ENCODE peak calls at places on chromosomes 6 and 20, in five cellular contexts. S is astrocyte, T is fibroblast of lung, I is HCT116, K is K562. O is an unnamed sample.

GRCh38 chr6:37630281-37630799 is 67.3 kb downstream of the MDGA1 start:
- DNase-seq in S (peak), T (peak), I (peak), K (no peak), O (no peak)

GRCh38 chr20:2749951-2750342 is 50.5 kb downstream of the CPXM1 start:
- DNase-seq in S (no peak), T (no peak), I (no peak), K (no peak), O (no peak)

GRCh38 chr6:161088676-161089328 is 97.2 kb downstream of the MAP3K4 start:
- DNase-seq in S (peak), T (peak), I (no peak), K (no peak), O (peak)

GRCh38 chr20:48191200-48191599 is 405.9 kb upstream of the SULF2 start:
- DNase-seq in S (peak), T (no peak), I (no peak), K (no peak), O (no peak)

GRCh38 chr6:139883776-139884175 is 509.3 kb upstream of the CITED2 start:
- DNase-seq in S (peak), T (no peak), I (no peak), K (no peak), O (no peak)

GRCh38 chr6:130849501-130850039 is 22.4 kb downstream of the SMLR1 start:
- DNase-seq in S (no peak), T (no peak), I (no peak), K (no peak), O (peak)

GRCh38 chr6:37259191-37259590 is 1.2 kb upstream of the TMEM217 start:
- DNase-seq in S (no peak), T (no peak), I (no peak), K (no peak), O (no peak)

GRCh38 chr20:17928633-17929311 is 39.8 kb downstream of the SNX5 start:
- DNase-seq in S (no peak), T (no peak), I (no peak), K (no peak), O (no peak)

GRCh38 chr6:121482004-121482693 is 46.7 kb downstream of the GJA1 start:
- DNase-seq in S (peak), T (peak), I (peak), K (no peak), O (no peak)

GRCh38 chr20:41418739-41419293 is 52.2 kb upstream of the EMILIN3 start:
- DNase-seq in S (no peak), T (no peak), I (no peak), K (no peak), O (no peak)

GRCh38 chr20:59120491-59120890 is 43.1 kb upstream of the ZNF831 start:
- DNase-seq in S (no peak), T (no peak), I (no peak), K (no peak), O (no peak)

GRCh38 chr6:106659859-106660258 is 30.5 kb downstream of the QRSL1 start:
- DNase-seq in S (no peak), T (no peak), I (no peak), K (no peak), O (no peak)

GRCh38 chr6:119179842-119180241 is 101.4 kb upstream of the FAM184A start:
- DNase-seq in S (peak), T (no peak), I (no peak), K (no peak), O (no peak)

GRCh38 chr6:169172946-169173345 is 80.7 kb downstream of the THBS2 start:
- DNase-seq in S (no peak), T (peak), I (no peak), K (no peak), O (no peak)

GRCh38 chr20:3251806-3252205 is 12.8 kb upstream of the SLC4A11 start:
- DNase-seq in S (peak), T (peak), I (no peak), K (no peak), O (no peak)

GRCh38 chr6:3263091-3263490 is 4.3 kb downstream of the PSMG4 start:
- DNase-seq in S (no peak), T (no peak), I (no peak), K (no peak), O (no peak)

GRCh38 chr6:101392561-101393230 is 812 bp upstream of the GRIK2 start:
- DNase-seq in S (no peak), T (no peak), I (no peak), K (no peak), O (peak)

GRCh38 chr6:101393291-101394251 is at the start of gene GRIK2:
- DNase-seq in S (peak), T (no peak), I (no peak), K (peak), O (peak)

GRCh38 chr6:101396552-101397173 is 3.2 kb downstream of the GRIK2 start:
- DNase-seq in S (peak), T (peak), I (no peak), K (peak), O (peak)

GRCh38 chr6:101397199-101397598 is 3.7 kb downstream of the GRIK2 start:
- DNase-seq in S (peak), T (peak), I (no peak), K (no peak), O (peak)

DNA sequence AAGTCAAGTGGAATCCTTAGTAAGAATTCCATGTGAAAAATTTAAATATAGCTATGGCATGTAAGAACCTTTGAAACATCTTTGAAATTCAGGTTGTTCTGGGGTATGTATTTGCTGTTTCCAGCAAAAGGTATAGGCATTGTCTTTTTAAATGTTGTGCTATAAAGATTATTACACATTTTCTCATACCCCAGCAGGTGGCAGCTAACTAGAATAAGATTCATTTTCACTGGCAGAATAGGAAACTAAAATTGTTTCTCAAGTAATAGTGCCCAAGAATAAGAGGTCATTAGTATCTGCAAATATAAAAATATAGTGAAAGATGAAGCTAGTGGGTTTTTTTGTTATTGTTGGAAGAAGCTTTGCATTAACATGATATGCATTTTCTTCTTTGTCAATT is 1.8 kb downstream of the GRIK2 start:
- DNase-seq in S (no peak), T (no peak), I (no peak), K (no peak), O (peak)
- TF ChIP-seq CTCF in S (peak), T (no peak), I (peak), K (no peak), O (peak)

GRCh38 chr6:43247115-43247999 is 4.1 kb downstream of the TTBK1 start:
- DNase-seq in S (no peak), T (peak), I (peak), K (peak), O (peak)
- TF ChIP-seq EZH2 in S (peak), T (no peak), I (no peak), K (no peak), O (no peak)

GRCh38 chr6:4396032-4396431 is 260.7 kb upstream of the ECI2 start:
- DNase-seq in S (no peak), T (no peak), I (no peak), K (no peak), O (no peak)

GRCh38 chr6:4395386-4395785 is 260.0 kb upstream of the ECI2 start:
- DNase-seq in S (no peak), T (no peak), I (no peak), K (no peak), O (no peak)

GRCh38 chr6:4397307-4397706 is 261.9 kb upstream of the ECI2 start:
- DNase-seq in S (no peak), T (no peak), I (no peak), K (no peak), O (no peak)

GRCh38 chr6:4398806-4399205 is 263.4 kb upstream of the ECI2 start:
- DNase-seq in S (no peak), T (no peak), I (no peak), K (no peak), O (no peak)

DNA sequence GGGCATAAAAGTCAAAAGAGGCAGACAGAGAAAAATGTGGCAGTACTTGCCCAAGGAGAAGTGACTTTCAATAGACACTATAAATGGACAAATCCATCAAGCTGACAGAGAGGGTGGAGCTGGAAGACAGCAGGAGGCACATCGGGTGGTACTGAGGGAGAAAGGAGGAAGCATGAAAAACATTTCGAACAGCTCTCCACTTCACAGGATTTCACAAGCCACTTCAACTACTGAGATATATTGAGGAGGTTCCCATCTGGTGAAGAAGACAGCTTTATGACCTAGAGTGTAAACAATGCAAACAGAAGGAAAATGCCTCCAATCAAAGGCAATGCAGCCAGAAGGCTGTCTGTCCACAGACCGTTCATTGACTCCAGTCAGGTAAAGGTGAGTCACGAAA is 259.4 kb upstream of the ECI2 start:
- DNase-seq in S (no peak), T (no peak), I (no peak), K (no peak), O (peak)
- H3K27ac ChIP-seq in S (no peak), T (no peak), I (no peak), K (no peak), O (no peak)

GRCh38 chr6:125945378-125946141 is 11.0 kb upstream of the HINT3 start:
- DNase-seq in S (peak), T (peak), I (no peak), K (peak), O (peak)
- TF ChIP-seq CTCF in S (no peak), T (no peak), I (no peak), K (no peak), O (no peak)

DNA sequence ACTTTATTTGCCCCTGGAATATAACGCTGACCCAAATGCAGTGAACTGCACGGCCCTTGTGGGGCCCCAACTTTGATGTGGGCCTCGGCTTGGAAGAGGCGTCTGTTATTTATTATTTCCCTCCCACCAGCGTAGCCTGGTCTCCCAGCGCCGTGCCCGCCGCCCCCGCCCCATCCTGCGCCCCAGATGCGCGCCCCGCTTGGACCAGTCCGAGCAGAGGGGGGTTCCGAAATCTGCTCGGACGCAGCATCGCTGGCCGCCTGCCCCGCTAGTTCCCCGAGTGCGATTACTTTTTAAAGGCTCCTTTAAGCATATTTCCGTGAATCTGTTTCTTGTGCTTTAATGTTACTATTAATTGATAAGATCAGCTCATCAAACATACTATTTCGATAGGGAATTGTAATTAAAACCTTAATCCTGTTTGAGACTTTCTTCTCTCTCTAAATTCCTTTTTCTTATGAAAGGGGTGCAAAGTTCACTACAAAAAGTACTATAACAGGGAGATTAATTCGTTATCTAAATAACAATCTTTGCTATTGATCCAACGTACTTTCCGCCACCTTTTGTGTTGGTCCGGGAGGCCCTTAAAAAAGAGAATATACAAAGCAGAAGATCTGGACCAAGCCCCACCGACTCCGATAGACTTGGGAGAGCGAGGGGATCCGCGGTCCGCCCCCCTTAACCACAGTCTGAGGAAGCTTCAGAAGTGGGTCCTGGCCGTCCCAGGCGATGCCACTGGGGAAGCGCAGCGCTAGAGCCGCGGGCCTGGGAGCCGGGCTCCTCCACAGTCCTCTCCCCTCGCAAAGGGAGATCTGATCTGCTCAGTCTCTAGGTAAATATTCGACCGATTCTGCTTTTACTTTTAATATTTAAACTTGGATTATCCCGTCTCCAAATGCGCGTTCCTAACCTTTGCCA is 10.1 kb downstream of the POU3F2 start:
- DNase-seq in S (peak), T (no peak), I (no peak), K (no peak), O (peak)
- TF ChIP-seq EZH2 in S (no peak), T (peak), I (no peak), K (no peak), O (no peak)

GRCh38 chr20:62666736-62667529 is 24.6 kb downstream of the SLCO4A1 start:
- DNase-seq in S (peak), T (no peak), I (no peak), K (no peak), O (peak)
- H3K27ac ChIP-seq in S (no peak), T (no peak), I (peak), K (no peak), O (no peak)

DNA sequence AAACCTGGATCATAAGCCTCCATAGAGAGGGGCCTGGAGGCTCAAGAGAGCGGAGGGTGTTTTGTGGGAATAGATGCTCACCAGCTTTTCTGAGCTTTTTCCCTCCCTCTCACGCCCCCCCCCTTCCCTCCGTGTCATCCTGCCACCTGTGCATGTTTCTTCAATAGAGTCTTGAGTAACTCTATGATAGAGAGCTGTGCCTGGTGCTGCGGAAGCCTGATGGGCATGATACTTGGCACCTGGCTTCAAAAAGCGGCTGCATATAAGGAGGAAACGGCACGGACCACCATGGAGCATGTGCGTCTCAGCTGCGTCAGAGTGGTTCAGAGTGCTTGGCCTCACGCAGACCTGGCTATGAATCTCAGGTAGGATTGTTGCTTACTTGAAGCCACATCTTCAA is 198.9 kb downstream of the CDH4 start:
- DNase-seq in S (no peak), T (no peak), I (no peak), K (no peak), O (no peak)
- TF ChIP-seq CTCF in S (no peak), T (no peak), I (no peak), K (no peak), O (no peak)

GRCh38 chr20:9377007-9377406 is 137.4 kb upstream of the LAMP5 start:
- DNase-seq in S (no peak), T (no peak), I (no peak), K (no peak), O (no peak)

GRCh38 chr20:9374068-9374467 is 140.3 kb upstream of the LAMP5 start:
- DNase-seq in S (peak), T (peak), I (no peak), K (no peak), O (no peak)

GRCh38 chr20:9369557-9369956 is 144.8 kb upstream of the LAMP5 start:
- DNase-seq in S (no peak), T (no peak), I (no peak), K (no peak), O (no peak)

GRCh38 chr20:9375221-9375681 is 139.1 kb upstream of the LAMP5 start:
- DNase-seq in S (peak), T (peak), I (no peak), K (no peak), O (no peak)

GRCh38 chr20:9374480-9374879 is 139.9 kb upstream of the LAMP5 start:
- DNase-seq in S (peak), T (peak), I (no peak), K (no peak), O (no peak)
- TF ChIP-seq EZH2 in S (no peak), T (no peak), I (no peak), K (no peak), O (no peak)

GRCh38 chr20:51120438-51120837 is 97.5 kb upstream of the KCNG1 start:
- DNase-seq in S (no peak), T (no peak), I (no peak), K (no peak), O (no peak)
- H3K27ac ChIP-seq in S (no peak), T (no peak), I (no peak), K (no peak), O (no peak)